ENCODE peak calls at places on chromosomes 2 and 18, in five cellular contexts. One of them, this sample, is unnamed.

GRCh38 chr2:216696321-216696720 is 972 bp upstream of the IGFBP5 start:
- DNase-seq in GM23338: no peak
- DNase-seq in HCT116: no peak
- DNase-seq in K562: no peak
- DNase-seq in fibroblast of lung: no peak
- DNase-seq in this sample: no peak

GRCh38 chr2:5616019-5616418 is 76.2 kb upstream of the SOX11 start:
- DNase-seq in K562: no peak
- DNase-seq in HCT116: no peak
- DNase-seq in GM23338: no peak
- DNase-seq in fibroblast of lung: no peak
- DNase-seq in this sample: no peak

GRCh38 chr2:124563415-124563814 is 538.3 kb downstream of the CNTNAP5 start:
- DNase-seq in HCT116: no peak
- DNase-seq in GM23338: peak; percentile 19
- DNase-seq in K562: no peak
- DNase-seq in fibroblast of lung: no peak
- DNase-seq in this sample: no peak

GRCh38 chr2:25493207-25493606 is 151.5 kb upstream of the DNMT3A start:
- DNase-seq in K562: no peak
- DNase-seq in HCT116: no peak
- DNase-seq in GM23338: no peak
- DNase-seq in fibroblast of lung: no peak
- DNase-seq in this sample: no peak

GRCh38 chr2:60891175-60891574 is 9.8 kb downstream of the REL start:
- DNase-seq in HCT116: no peak
- DNase-seq in K562: peak; percentile 18
- DNase-seq in GM23338: no peak
- DNase-seq in fibroblast of lung: no peak
- DNase-seq in this sample: no peak

GRCh38 chr2:11875481-11875880 is 129.0 kb downstream of the LPIN1 start:
- DNase-seq in GM23338: no peak
- DNase-seq in HCT116: no peak
- DNase-seq in K562: no peak
- DNase-seq in fibroblast of lung: no peak
- DNase-seq in this sample: no peak

GRCh38 chr18:74166397-74166796 is 18.1 kb downstream of the TIMM21 start:
- DNase-seq in HCT116: no peak
- DNase-seq in GM23338: no peak
- DNase-seq in fibroblast of lung: no peak
- DNase-seq in K562: no peak
- DNase-seq in this sample: no peak

GRCh38 chr18:46712406-46712805 is 44.4 kb downstream of the ST8SIA5 start:
- DNase-seq in GM23338: no peak
- DNase-seq in K562: no peak
- DNase-seq in fibroblast of lung: peak; percentile 91
- DNase-seq in HCT116: no peak
- DNase-seq in this sample: peak; percentile 50

GRCh38 chr2:19855528-19856431 is 46.0 kb downstream of the TTC32 start:
- DNase-seq in GM23338: no peak
- DNase-seq in fibroblast of lung: peak; percentile 45
- DNase-seq in HCT116: no peak
- DNase-seq in K562: no peak
- DNase-seq in this sample: no peak

GRCh38 chr2:95278051-95278471 is 3.8 kb downstream of the PROM2 start:
- DNase-seq in GM23338: no peak
- DNase-seq in K562: peak; percentile 23
- DNase-seq in HCT116: peak; percentile 48
- DNase-seq in fibroblast of lung: peak; percentile 87
- DNase-seq in this sample: peak; percentile 94

GRCh38 chr2:19711470-19712372 is 190.1 kb downstream of the TTC32 start:
- DNase-seq in HCT116: peak; percentile 38
- DNase-seq in GM23338: peak; percentile 63
- DNase-seq in K562: no peak
- DNase-seq in fibroblast of lung: peak; percentile 98
- DNase-seq in this sample: peak; percentile 96

GRCh38 chr2:20429528-20429927 is 17.3 kb upstream of the RHOB start:
- DNase-seq in HCT116: no peak
- DNase-seq in GM23338: no peak
- DNase-seq in K562: no peak
- DNase-seq in fibroblast of lung: no peak
- DNase-seq in this sample: no peak

GRCh38 chr18:58202406-58202730 is 158.3 kb downstream of the NEDD4L start:
- DNase-seq in fibroblast of lung: peak; percentile 70
- DNase-seq in GM23338: no peak
- DNase-seq in HCT116: no peak
- DNase-seq in K562: peak; percentile 33
- DNase-seq in this sample: peak; percentile 78

GRCh38 chr18:79775441-79776221 is 22.1 kb upstream of the KCNG2 start:
- DNase-seq in HCT116: no peak
- DNase-seq in fibroblast of lung: no peak
- DNase-seq in GM23338: no peak
- DNase-seq in K562: no peak
- DNase-seq in this sample: no peak

GRCh38 chr2:169661263-169661662 is 32.9 kb downstream of the CFAP210 start:
- DNase-seq in HCT116: no peak
- DNase-seq in GM23338: no peak
- DNase-seq in K562: no peak
- DNase-seq in fibroblast of lung: no peak
- DNase-seq in this sample: no peak

DNA sequence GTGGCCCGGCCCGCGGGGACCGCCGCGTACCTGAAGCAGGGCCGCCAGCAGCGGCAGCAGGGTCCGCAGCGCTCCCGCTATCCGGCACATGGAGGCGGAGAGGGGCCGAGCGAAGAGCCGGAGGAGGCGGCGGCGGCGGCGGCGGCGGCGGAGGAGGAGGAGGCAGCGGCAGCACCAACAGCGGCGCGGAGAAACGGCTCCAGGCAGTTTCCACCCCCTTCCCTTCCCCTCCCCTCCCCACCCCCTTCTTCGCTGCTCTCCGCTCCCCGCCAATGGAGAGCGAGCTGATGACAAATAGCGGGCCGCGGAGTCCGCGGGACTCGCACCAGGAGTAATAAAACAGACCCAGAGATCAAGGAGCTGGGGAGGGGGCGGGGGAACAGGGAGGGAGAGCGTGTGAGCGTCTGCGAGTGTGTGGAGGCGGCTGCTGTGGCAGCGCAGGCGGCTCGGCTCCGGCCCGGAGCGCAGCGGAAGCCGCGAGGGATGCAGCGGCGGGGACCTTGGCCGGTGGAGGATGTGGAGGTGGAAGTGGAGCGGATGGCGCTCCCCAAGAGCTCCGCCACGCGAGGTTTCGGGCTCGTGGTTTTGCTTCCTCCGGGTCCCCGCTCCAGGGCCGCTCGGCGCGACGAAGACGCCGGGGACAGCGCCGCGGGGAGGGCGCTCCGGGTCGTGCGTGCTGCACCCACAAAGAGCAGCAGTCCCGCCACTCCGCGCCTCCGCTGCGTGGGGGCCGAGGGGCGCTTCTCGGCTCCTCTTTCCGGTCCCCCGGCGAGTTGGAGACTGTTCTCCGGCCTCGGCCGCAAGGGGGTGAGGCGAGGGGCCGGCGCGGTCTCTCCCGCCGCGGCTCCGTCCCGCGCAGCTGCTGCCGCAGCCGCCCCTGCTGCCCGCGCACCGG is at the start of gene CDH2:
- DNase-seq in fibroblast of lung: peak; percentile 94
- DNase-seq in HCT116: no peak
- DNase-seq in GM23338: peak; percentile 86
- DNase-seq in K562: no peak
- DNase-seq in this sample: peak; percentile 82
- H2AFZ ChIP-seq in fibroblast of lung: peak within 1 kb of the TSS; percentile 74
- H2AFZ ChIP-seq in HCT116: no peak within 1 kb of the TSS
- H2AFZ ChIP-seq in GM23338: peak within 1 kb of the TSS; percentile 53
- H2AFZ ChIP-seq in K562: no peak within 1 kb of the TSS
- H2AFZ ChIP-seq in this sample: peak within 1 kb of the TSS; percentile 87

GRCh38 chr2:237209885-237210284 is 124.2 kb downstream of the COPS8 start:
- DNase-seq in HCT116: no peak
- DNase-seq in K562: no peak
- DNase-seq in GM23338: no peak
- DNase-seq in fibroblast of lung: no peak
- DNase-seq in this sample: no peak

GRCh38 chr2:237208373-237209045 is 122.8 kb downstream of the COPS8 start:
- DNase-seq in GM23338: no peak
- DNase-seq in K562: no peak
- DNase-seq in fibroblast of lung: peak; percentile 74
- DNase-seq in HCT116: no peak
- DNase-seq in this sample: no peak

GRCh38 chr2:237205551-237205950 is 119.9 kb downstream of the COPS8 start:
- DNase-seq in HCT116: no peak
- DNase-seq in GM23338: no peak
- DNase-seq in fibroblast of lung: no peak
- DNase-seq in K562: no peak
- DNase-seq in this sample: no peak

GRCh38 chr2:237209046-237209375 is 123.3 kb downstream of the COPS8 start:
- DNase-seq in HCT116: no peak
- DNase-seq in GM23338: no peak
- DNase-seq in K562: no peak
- DNase-seq in fibroblast of lung: no peak
- DNase-seq in this sample: no peak

DNA sequence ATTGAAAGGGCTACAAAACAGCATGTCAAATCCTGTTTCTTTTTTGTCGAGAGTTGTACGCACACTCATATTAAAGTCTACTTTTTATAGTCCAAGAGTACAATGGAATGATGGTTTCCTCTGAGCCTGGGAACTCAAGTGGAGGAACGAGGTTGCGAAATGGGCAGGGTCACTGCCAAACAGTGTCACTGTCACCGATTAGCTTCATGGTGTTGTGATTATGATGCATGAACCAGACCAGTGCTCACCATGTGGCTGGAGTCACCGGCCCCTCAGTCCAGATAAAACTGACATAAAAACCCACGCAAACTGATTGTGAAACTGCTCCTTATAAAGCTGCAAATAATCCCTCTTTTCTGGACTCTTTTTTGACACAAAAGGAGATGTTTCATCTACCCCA is 122.0 kb downstream of the COPS8 start:
- DNase-seq in fibroblast of lung: peak; percentile 49
- DNase-seq in HCT116: no peak
- DNase-seq in K562: no peak
- DNase-seq in GM23338: no peak
- DNase-seq in this sample: peak; percentile 38
- H3K4me2 ChIP-seq in fibroblast of lung: no peak overlapping the region
- H3K4me2 ChIP-seq in HCT116: no peak overlapping the region
- H3K4me2 ChIP-seq in K562: no peak overlapping the region
- H3K4me2 ChIP-seq in GM23338: no peak overlapping the region
- H3K4me2 ChIP-seq in this sample: peak overlapping the region; percentile 8

GRCh38 chr2:166610180-166610919 is 116.3 kb upstream of the SCN7A start:
- DNase-seq in GM23338: peak; percentile 77
- DNase-seq in HCT116: no peak
- DNase-seq in K562: no peak
- DNase-seq in fibroblast of lung: peak; percentile 23
- DNase-seq in this sample: no peak
- H2AFZ ChIP-seq in GM23338: peak overlapping the region; percentile 97
- H2AFZ ChIP-seq in HCT116: no peak overlapping the region
- H2AFZ ChIP-seq in K562: no peak overlapping the region
- H2AFZ ChIP-seq in fibroblast of lung: peak overlapping the region; percentile 10
- H2AFZ ChIP-seq in this sample: no peak overlapping the region

DNA sequence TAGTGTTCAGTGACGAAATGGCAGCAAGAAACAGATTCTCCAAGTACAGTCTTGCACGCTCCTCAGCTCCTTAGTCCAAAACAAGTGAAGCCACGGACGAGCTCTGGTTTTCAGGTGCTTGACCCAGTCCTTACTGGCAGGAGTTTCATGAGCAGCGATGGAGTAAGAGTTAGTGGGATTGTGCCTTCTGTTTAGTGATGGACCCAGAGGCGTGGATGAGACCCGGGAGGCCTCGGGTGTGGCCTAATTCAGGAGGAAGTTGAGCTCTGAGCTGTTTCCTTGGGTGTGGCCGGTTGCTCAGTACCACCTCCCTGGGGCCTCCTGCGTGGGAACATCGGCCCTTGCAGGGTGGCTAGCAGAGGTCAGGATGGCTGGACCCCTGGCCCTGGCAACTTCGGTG is 52.0 kb downstream of the KIF5C start:
- DNase-seq in fibroblast of lung: no peak
- DNase-seq in K562: peak; percentile 55
- DNase-seq in HCT116: peak; percentile 51
- DNase-seq in GM23338: no peak
- DNase-seq in this sample: peak; percentile 13
- H3K4me2 ChIP-seq in fibroblast of lung: no peak overlapping the region
- H3K4me2 ChIP-seq in K562: peak overlapping the region; percentile 41
- H3K4me2 ChIP-seq in HCT116: peak overlapping the region; percentile 71
- H3K4me2 ChIP-seq in GM23338: peak overlapping the region; percentile 39
- H3K4me2 ChIP-seq in this sample: peak overlapping the region; percentile 36

GRCh38 chr2:181818826-181819225 is 72.7 kb upstream of the ITPRID2 start:
- DNase-seq in GM23338: no peak
- DNase-seq in fibroblast of lung: no peak
- DNase-seq in K562: no peak
- DNase-seq in HCT116: no peak
- DNase-seq in this sample: no peak
- H2AFZ ChIP-seq in GM23338: no peak overlapping the region
- H2AFZ ChIP-seq in fibroblast of lung: no peak overlapping the region
- H2AFZ ChIP-seq in K562: no peak overlapping the region
- H2AFZ ChIP-seq in HCT116: peak overlapping the region; percentile 64
- H2AFZ ChIP-seq in this sample: no peak overlapping the region

GRCh38 chr2:42846932-42847595 is 54.7 kb upstream of the HAAO start:
- DNase-seq in fibroblast of lung: no peak
- DNase-seq in GM23338: no peak
- DNase-seq in HCT116: no peak
- DNase-seq in K562: no peak
- DNase-seq in this sample: no peak
- H3K4me2 ChIP-seq in fibroblast of lung: no peak overlapping the region
- H3K4me2 ChIP-seq in GM23338: no peak overlapping the region
- H3K4me2 ChIP-seq in HCT116: no peak overlapping the region
- H3K4me2 ChIP-seq in K562: no peak overlapping the region
- H3K4me2 ChIP-seq in this sample: no peak overlapping the region